ENCODE peak calls at places on chromosomes 5 and 9, in four cellular contexts. J is GM12878, F is K562, C is SK-N-SH. B is an unnamed sample.

GRCh38 chr5:138543730-138544104 is 681 bp upstream of the ETF1 start:
- DNase-seq in C (peak; percentile 63), F (peak; percentile 55), J (no peak), B (no peak)

GRCh38 chr5:123947797-123948196 is 435.8 kb downstream of the CSNK1G3 start:
- DNase-seq in J (no peak), C (peak; percentile 59), F (no peak), B (no peak)

GRCh38 chr5:153998010-153998409 is 40.7 kb downstream of the FAM114A2 start:
- DNase-seq in J (no peak), C (no peak), F (no peak), B (no peak)

GRCh38 chr5:3216386-3216785 is 379.2 kb upstream of the IRX1 start:
- DNase-seq in F (no peak), C (no peak), J (no peak), B (no peak)

GRCh38 chr5:7392401-7393024 is 3.4 kb upstream of the ADCY2 start:
- DNase-seq in F (no peak), C (peak; percentile 30), J (no peak), B (no peak)

GRCh38 chr5:56078271-56078670 is 83.5 kb upstream of the IL6ST start:
- DNase-seq in F (no peak), C (no peak), J (no peak), B (no peak)

GRCh38 chr5:3642231-3642630 is 46.6 kb downstream of the IRX1 start:
- DNase-seq in J (no peak), C (no peak), F (no peak), B (no peak)

GRCh38 chr9:91047529-91047928 is 245.9 kb downstream of the SYK start:
- DNase-seq in F (no peak), J (no peak), C (no peak), B (no peak)

GRCh38 chr9:136204838-136205706 is at the start of gene LHX3:
- DNase-seq in F (peak; percentile 66), C (no peak), J (no peak), B (peak; percentile 69)

GRCh38 chr5:141850786-141851185 is 27.4 kb downstream of the PCDH1 start:
- DNase-seq in C (peak; percentile 54), F (peak; percentile 59), J (no peak), B (peak; percentile 45)

GRCh38 chr9:9942764-9943424 is 669.9 kb downstream of the PTPRD start:
- DNase-seq in J (peak; percentile 13), C (peak; percentile 47), F (peak; percentile 10), B (peak; percentile 76)

GRCh38 chr5:176646049-176646706 is 1.1 kb upstream of the TSPAN17 start:
- DNase-seq in F (no peak), J (no peak), C (no peak), B (no peak)

GRCh38 chr5:44300551-44300950 is 88.7 kb downstream of the FGF10 start:
- DNase-seq in F (no peak), J (no peak), C (no peak), B (no peak)

GRCh38 chr9:120937127-120937526 is 10.5 kb upstream of the TRAF1 start:
- DNase-seq in J (no peak), F (no peak), C (no peak), B (no peak)

GRCh38 chr9:121840838-121841760 is 189.7 kb downstream of the DAB2IP start:
- DNase-seq in J (no peak), C (no peak), F (no peak), B (no peak)

GRCh38 chr9:101050650-101051049 is 22.1 kb downstream of the PLPPR1 start:
- DNase-seq in J (no peak), C (no peak), F (no peak), B (no peak)
- TF ChIP-seq USF1 in J (no peak), C (no peak), F (no peak), B (no peak)

DNA sequence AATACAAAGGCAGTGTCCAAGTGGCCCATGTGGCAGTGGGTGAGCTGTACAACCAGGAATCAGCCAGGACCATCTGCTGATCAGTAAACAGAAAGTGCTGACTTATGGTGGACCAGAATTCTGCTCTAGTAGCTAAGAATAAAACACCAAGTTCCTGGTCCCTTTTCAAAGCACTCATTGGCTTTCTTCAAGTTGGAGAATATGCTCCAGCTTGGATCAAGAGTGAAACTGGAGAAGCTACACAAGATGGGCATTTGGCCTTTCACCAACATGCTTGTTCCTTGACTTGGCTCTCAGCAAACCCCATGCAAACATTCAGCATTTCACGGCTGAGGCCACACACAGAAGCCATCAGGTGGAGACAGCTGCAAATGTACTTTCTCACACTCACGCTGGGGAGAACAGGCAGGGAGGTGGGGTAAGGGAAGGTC is 32.1 kb downstream of the MARCHF3 start:
- DNase-seq in J (peak; percentile 35), F (no peak), C (no peak), B (no peak)
- TF ChIP-seq USF1 in J (no peak), F (no peak), C (no peak), B (no peak)

GRCh38 chr9:112971415-112971814 is 40.6 kb downstream of the ZNF883 start:
- DNase-seq in C (peak; percentile 35), F (no peak), J (no peak), B (peak; percentile 58)
- TF ChIP-seq USF1 in C (no peak), F (no peak), J (no peak), B (no peak)

DNA sequence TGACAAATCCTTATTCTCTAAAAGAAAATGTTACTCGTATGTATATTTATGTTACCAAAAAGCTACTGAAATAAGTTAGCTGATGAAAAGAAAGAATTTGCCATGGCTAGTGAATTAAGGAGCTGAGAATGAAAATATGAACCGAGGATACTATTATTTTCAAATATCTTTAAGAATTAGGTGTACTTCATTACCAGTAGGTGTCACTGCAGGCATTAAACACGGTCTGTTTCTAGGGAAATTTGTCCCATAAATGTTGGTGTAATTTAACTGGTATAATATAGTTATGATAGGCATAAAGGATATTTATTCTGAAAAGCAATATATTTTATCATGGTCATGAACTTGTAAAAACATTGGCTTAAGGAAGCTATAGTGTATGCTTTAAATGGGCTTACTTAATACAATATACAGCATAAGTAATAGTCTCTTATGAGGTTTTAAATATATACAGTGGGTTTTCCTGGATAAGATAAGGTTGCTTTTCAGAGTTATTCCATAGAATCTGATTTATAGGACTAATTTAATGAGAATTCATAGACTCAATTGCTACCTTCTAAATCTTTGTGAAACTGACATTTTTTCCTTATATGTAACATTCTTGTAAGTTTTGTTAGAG is 72.4 kb upstream of the MPDZ start:
- DNase-seq in C (peak; percentile 24), J (no peak), F (peak; percentile 4), B (no peak)
- TF ChIP-seq USF1 in C (no peak), J (no peak), F (no peak), B (no peak)

DNA sequence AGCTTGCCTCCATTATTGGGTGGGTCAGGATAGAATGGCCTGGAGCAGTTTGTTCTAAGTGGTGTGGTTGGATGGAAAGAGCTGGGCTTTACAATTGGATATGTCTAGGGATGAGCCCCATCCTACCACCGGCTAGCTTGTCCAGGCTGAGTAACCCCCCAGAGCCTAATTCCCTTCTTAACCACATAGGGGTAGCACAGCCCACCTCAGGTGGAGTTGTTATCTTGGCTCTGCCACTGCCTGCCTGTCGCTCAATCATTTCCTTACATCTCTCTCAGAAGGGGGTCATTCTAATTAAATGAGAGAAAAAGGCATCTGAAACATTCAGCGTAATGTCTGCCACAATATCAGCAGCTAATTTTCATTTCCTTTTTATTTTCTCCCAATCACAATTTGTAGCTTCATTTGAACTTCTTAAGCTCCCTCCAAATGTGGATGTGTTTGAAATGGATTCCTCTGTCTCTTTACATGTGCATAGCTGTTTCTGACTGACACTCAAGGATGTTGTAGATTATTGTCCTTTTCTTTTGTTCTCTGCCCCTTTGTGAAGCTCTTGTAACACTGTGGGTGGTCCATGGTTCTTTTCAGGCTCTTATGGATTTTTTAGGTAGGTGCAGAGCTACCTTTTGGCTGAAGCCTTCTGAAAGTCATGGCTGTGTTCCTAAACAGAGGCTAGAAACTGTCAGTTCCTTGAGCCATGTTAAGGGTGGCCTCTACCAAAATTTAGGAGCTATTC is 383.1 kb upstream of the KLF4 start:
- DNase-seq in F (no peak), J (no peak), C (no peak), B (peak; percentile 25)
- TF ChIP-seq USF1 in F (no peak), J (no peak), C (no peak), B (no peak)